ENCODE peak calls at places on chromosomes 16 and 17, in ten cellular contexts. Z is lower lobe of right lung, G is right atrium auricular region, H is endothelial cell, M is uterus, V is RWPE1, Q is psoas muscle, L is heart right ventricle, F is AG09309, B is ascending aorta. Y is an unnamed sample.

GRCh38 chr17:59155439-59156177 is at the start of gene PRR11:
- DNase-seq in B (peak; percentile 98), V (peak; percentile 96), H (peak; percentile 85), M (peak; percentile 92), G (peak; percentile 98), L (peak; percentile 95), Z (peak; percentile 95), F (peak; percentile 100), Q (peak; percentile 94), Y (no peak)

GRCh38 chr17:36188891-36189306 is 7.7 kb downstream of the CCL3L1 start:
- DNase-seq in Q (no peak), F (no peak), M (no peak), V (no peak), H (no peak), L (peak; percentile 56), B (peak; percentile 71), G (no peak), Z (peak; percentile 73), Y (peak; percentile 62)

GRCh38 chr17:82647593-82648164 is 565 bp downstream of the WDR45B start:
- DNase-seq in V (peak; percentile 38), B (peak; percentile 71), M (peak; percentile 57), Z (no peak), Q (peak; percentile 73), F (no peak), H (peak; percentile 51), L (peak; percentile 41), G (no peak), Y (no peak)

GRCh38 chr16:2029350-2029749 is 2.6 kb downstream of the NHERF2 start:
- DNase-seq in M (no peak), F (no peak), B (no peak), H (no peak), V (no peak), L (peak; percentile 13), Q (no peak), G (no peak), Z (no peak), Y (no peak)

GRCh38 chr16:69522732-69523404 is 42.9 kb upstream of the NFAT5 start:
- DNase-seq in H (no peak), V (no peak), G (no peak), B (no peak), M (no peak), Z (no peak), L (no peak), Q (no peak), F (no peak), Y (no peak)

GRCh38 chr16:48911700-48912099 is 301.7 kb upstream of the N4BP1 start:
- DNase-seq in V (no peak), G (no peak), H (no peak), F (no peak), B (no peak), M (no peak), Q (no peak), Z (no peak), L (no peak), Y (no peak)

GRCh38 chr16:700684-701584 is 4.7 kb downstream of the FBXL16 start:
- DNase-seq in M (no peak), H (peak; percentile 77), B (no peak), Q (no peak), G (no peak), L (no peak), V (no peak), F (no peak), Z (no peak), Y (no peak)

GRCh38 chr16:1772362-1772907 is at the start of gene EME2:
- DNase-seq in G (no peak), Q (peak; percentile 61), M (no peak), V (no peak), H (no peak), L (no peak), Z (no peak), B (no peak), F (no peak), Y (no peak)

GRCh38 chr17:46727572-46728348 is 90.7 kb downstream of the WNT3 start:
- DNase-seq in Z (no peak), M (no peak), Q (no peak), H (no peak), L (no peak), V (peak; percentile 69), G (no peak), B (no peak), F (peak; percentile 45), Y (no peak)

GRCh38 chr17:82232322-82232785 is 3.5 kb downstream of the SLC16A3 start:
- DNase-seq in M (no peak), H (no peak), V (no peak), Z (no peak), G (no peak), Q (no peak), B (peak; percentile 66), F (no peak), L (no peak), Y (peak; percentile 74)

GRCh38 chr16:56554441-56554840 is 10.4 kb upstream of the MT4 start:
- DNase-seq in F (no peak), V (no peak), M (no peak), L (no peak), B (no peak), H (no peak), G (no peak), Q (no peak), Z (no peak), Y (no peak)

GRCh38 chr17:31743767-31744166 is 115.3 kb downstream of the COPRS start:
- DNase-seq in B (no peak), H (no peak), L (peak; percentile 20), F (no peak), G (no peak), Q (no peak), Z (no peak), M (no peak), V (no peak), Y (no peak)

GRCh38 chr16:51164574-51164973 is 13.5 kb upstream of the SALL1 start:
- DNase-seq in B (no peak), V (no peak), F (no peak), Q (no peak), Z (no peak), H (no peak), G (no peak), M (no peak), L (no peak), Y (no peak)

GRCh38 chr16:51165043-51165442 is 14.0 kb upstream of the SALL1 start:
- DNase-seq in F (no peak), H (no peak), G (no peak), L (no peak), M (no peak), Z (no peak), Q (no peak), B (no peak), V (no peak), Y (no peak)

GRCh38 chr16:51167170-51167710 is 16.2 kb upstream of the SALL1 start:
- DNase-seq in M (no peak), G (no peak), L (no peak), H (no peak), Z (no peak), B (no peak), V (no peak), Q (no peak), F (no peak), Y (no peak)

GRCh38 chr16:51164167-51164566 is 13.1 kb upstream of the SALL1 start:
- DNase-seq in Z (no peak), Q (no peak), H (no peak), V (no peak), L (no peak), G (no peak), F (no peak), B (no peak), M (no peak), Y (no peak)

DNA sequence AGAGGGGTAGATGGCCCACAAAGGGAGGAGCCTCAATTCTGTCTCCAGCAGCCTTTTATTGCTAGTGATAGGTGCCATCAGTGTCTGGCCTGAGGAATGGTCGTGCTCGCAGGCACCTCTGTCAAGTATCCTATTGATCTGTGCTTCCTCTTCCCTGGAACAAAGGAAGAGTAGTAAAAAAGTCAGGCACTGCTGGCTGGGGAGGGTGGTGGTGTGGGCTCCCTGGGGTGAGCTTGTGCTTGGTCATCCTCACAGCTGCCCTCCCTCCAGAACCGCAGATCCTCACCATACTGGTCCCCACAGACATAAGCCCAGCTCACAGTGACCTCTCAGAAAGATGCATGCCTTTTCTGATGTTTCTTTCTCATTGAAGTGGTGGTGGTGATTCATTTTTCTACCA is 15.0 kb upstream of the SALL1 start:
- DNase-seq in Z (no peak), F (no peak), G (no peak), B (no peak), V (no peak), H (no peak), Q (no peak), L (no peak), M (no peak), Y (no peak)
- TF ChIP-seq CTCF in Z (no peak), F (no peak), G (no peak), B (no peak), V (no peak), H (no peak), Q (no peak), L (no peak), M (no peak), Y (no peak)

DNA sequence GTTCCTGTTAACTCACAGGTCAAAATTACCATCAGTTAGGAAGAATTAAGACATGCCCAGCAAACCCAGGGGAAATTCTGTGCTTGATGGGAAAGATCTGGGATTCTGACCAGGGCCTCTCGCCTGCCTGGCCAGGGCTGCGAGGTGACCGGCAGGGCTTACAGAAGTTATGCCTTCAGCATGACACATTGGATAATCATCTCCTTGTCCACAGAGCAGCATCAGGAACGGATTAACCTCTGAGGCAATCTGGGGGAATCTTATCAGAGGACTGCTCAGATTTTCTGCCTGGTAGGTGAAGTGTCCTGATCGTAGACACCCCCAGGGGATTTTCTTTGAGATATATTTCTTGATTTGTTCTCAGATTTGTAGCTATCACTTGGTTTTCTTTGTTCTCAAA is 172.5 kb downstream of the HS3ST3A1 start:
- DNase-seq in Q (no peak), H (no peak), F (peak; percentile 71), V (no peak), Z (no peak), M (no peak), L (no peak), G (no peak), B (no peak), Y (no peak)
- TF ChIP-seq CTCF in Q (no peak), H (no peak), F (no peak), V (no peak), Z (no peak), M (no peak), L (no peak), G (no peak), B (no peak), Y (no peak)

DNA sequence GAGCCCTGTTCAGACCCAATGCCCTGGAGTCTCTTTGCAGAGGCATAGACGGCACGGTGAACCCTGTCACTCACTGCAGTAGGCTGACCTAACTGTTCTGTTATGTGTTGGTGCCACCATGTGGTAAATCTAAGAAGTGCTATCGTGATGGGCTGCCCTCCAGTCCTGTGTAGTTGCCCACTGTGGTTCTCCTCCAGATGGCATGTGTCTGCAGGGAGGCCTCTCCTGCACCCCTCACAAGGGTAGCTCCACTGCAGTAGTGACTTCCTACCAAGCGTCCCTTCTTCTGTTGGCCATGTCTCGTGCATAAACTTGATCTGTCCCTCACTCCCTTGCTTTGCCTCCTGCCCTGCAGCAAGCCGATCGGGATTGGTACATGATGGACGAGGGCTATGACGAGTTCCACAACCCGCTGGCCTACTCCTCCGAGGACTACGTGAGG is 5.8 kb downstream of the DHX38 start:
- DNase-seq in G (no peak), M (no peak), H (peak; percentile 75), L (peak; percentile 34), V (peak; percentile 64), Q (peak; percentile 60), B (no peak), F (no peak), Z (no peak), Y (no peak)
- TF ChIP-seq CTCF in G (peak; percentile 74), M (peak; percentile 12), H (peak; percentile 27), L (peak; percentile 13), V (peak; percentile 56), Q (peak; percentile 61), B (peak; percentile 43), F (peak; percentile 57), Z (peak; percentile 53), Y (peak; percentile 18)

GRCh38 chr17:8574687-8575086 is 55.8 kb downstream of the MYH10 start:
- DNase-seq in G (peak; percentile 65), B (no peak), F (no peak), Q (no peak), H (no peak), L (no peak), V (no peak), Z (no peak), M (peak; percentile 20), Y (no peak)
- TF ChIP-seq CTCF in G (peak; percentile 68), B (peak; percentile 37), F (no peak), Q (peak; percentile 38), H (peak; percentile 38), L (peak; percentile 27), V (no peak), Z (peak; percentile 25), M (peak; percentile 19), Y (peak; percentile 48)